ENCODE peak calls at places on chromosomes 11 and 22, in five cellular contexts. T, O, C, J and P are unnamed samples.

GRCh38 chr11:130088909-130089668 is 19.4 kb downstream of the APLP2 start:
- ATAC-seq in T (peak), J (peak), C (no peak), O (no peak), P (no peak)

GRCh38 chr11:111368285-111368560 is 10.9 kb downstream of the POU2AF1 start:
- ATAC-seq in C (no peak), T (no peak), J (no peak), O (no peak), P (peak)

GRCh38 chr22:50444663-50445062 is 30.2 kb downstream of the SBF1 start:
- ATAC-seq in T (peak), O (peak), J (no peak), C (no peak), P (no peak)

GRCh38 chr22:31646186-31647019 is 15.6 kb downstream of the PISD start:
- ATAC-seq in J (peak), C (peak), O (peak), T (peak), P (peak)

GRCh38 chr11:76686261-76687079 is 15.9 kb upstream of the LRRC32 start:
- ATAC-seq in O (peak), J (peak), C (no peak), T (no peak), P (peak)

GRCh38 chr11:78497309-78497708 is 77.4 kb downstream of the NARS2 start:
- ATAC-seq in J (no peak), C (no peak), O (no peak), T (no peak), P (no peak)

GRCh38 chr22:28992565-28993326 is 68.9 kb downstream of the C22orf31 start:
- ATAC-seq in T (no peak), C (no peak), J (no peak), O (no peak), P (no peak)

GRCh38 chr11:64759131-64759721 is 548 bp downstream of the PYGM start:
- ATAC-seq in J (no peak), O (no peak), C (no peak), T (no peak), P (no peak)

GRCh38 chr22:42785706-42786499 is 65.2 kb upstream of the A4GALT start:
- ATAC-seq in O (no peak), T (no peak), C (no peak), J (no peak), P (no peak)

GRCh38 chr22:39097098-39098020 is at the start of gene APOBEC3H:
- ATAC-seq in T (peak), J (peak), O (peak), C (no peak), P (peak)

GRCh38 chr11:78733031-78733430 is 158.4 kb upstream of the NARS2 start:
- ATAC-seq in J (no peak), O (no peak), T (no peak), C (no peak), P (no peak)

GRCh38 chr11:15446929-15447328 is 332.2 kb downstream of the INSC start:
- ATAC-seq in J (no peak), T (no peak), C (no peak), O (no peak), P (no peak)

GRCh38 chr11:11961399-11962028 is 46.9 kb downstream of the DKK3 start:
- ATAC-seq in J (no peak), O (no peak), C (no peak), T (no peak), P (no peak)

GRCh38 chr22:22197993-22198402 is 46.6 kb upstream of the VPREB1 start:
- ATAC-seq in C (no peak), T (no peak), O (no peak), J (no peak), P (no peak)